ENCODE peak calls at places on chromosome 15, in seven cellular contexts. I is colonic mucosa; O is sciatic nerve; S is NCI-H1092; K is EH; C is KBM-7; L is activated CD4-positive, alpha-beta memory T cell treated with anti-CD3 and anti-CD28 coated beads for 36 hours. H is an unnamed sample.

GRCh38 chr15:56496635-56497034 is 31.7 kb upstream of the MNS1 start:
- DNase-seq in L (no peak), S (peak), I (no peak), C (peak), O (no peak), K (peak), H (peak)

GRCh38 chr15:76075060-76075459 is 15.3 kb downstream of the TMEM266 start:
- DNase-seq in I (no peak), O (no peak), S (no peak), L (no peak), K (no peak), C (no peak), H (no peak)

GRCh38 chr15:81002254-81003022 is 1.7 kb downstream of the TLNRD1 start:
- DNase-seq in O (no peak), K (peak), L (no peak), I (no peak), S (no peak), C (no peak), H (no peak)

GRCh38 chr15:73950479-73951043 is 24.3 kb downstream of the LOXL1 start:
- DNase-seq in C (no peak), S (no peak), O (no peak), L (no peak), K (no peak), I (no peak), H (peak)

GRCh38 chr15:76815421-76815820 is 89.7 kb downstream of the SCAPER start:
- DNase-seq in O (no peak), L (no peak), C (no peak), I (no peak), K (no peak), S (no peak), H (no peak)

GRCh38 chr15:77984446-77984861 is 93.1 kb downstream of the TBC1D2B start:
- DNase-seq in O (no peak), I (no peak), K (no peak), S (no peak), L (no peak), C (no peak), H (no peak)

GRCh38 chr15:60798821-60799220 is 319.9 kb upstream of the ICE2 start:
- DNase-seq in K (peak), C (no peak), S (no peak), O (no peak), L (peak), I (no peak), H (no peak)

GRCh38 chr15:43423793-43424192 is 52.9 kb downstream of the TUBGCP4 start:
- DNase-seq in O (no peak), I (no peak), L (no peak), S (no peak), K (no peak), C (no peak), H (no peak)

GRCh38 chr15:85559530-85559929 is 179.1 kb downstream of the AKAP13 start:
- DNase-seq in K (no peak), S (no peak), O (no peak), I (no peak), C (no peak), L (no peak), H (no peak)

GRCh38 chr15:43249699-43250203 is 17.0 kb downstream of the TGM5 start:
- DNase-seq in L (peak), O (no peak), C (peak), K (peak), I (no peak), S (no peak), H (no peak)

GRCh38 chr15:100941536-100941935 is 22.4 kb downstream of the LRRK1 start:
- DNase-seq in K (no peak), L (no peak), I (no peak), S (no peak), C (no peak), O (no peak), H (no peak)

GRCh38 chr15:72770673-72771328 is 12.8 kb downstream of the ADPGK start:
- DNase-seq in S (no peak), O (no peak), C (no peak), L (no peak), K (no peak), I (no peak), H (no peak)